ENCODE peak calls at places on chromosomes 11 and 22, in ten cellular contexts. H is caudate nucleus, I is PC-3, Q is breast epithelium, L is SJSA1, P is adrenal gland, C is OCI-LY7, E is kidney, D is cardiac muscle cell, O is prostate gland. X is an unnamed sample.

GRCh38 chr11:44574620-44575287 is 9.3 kb downstream of the CD82 start:
- DNase-seq in C (peak), E (no peak), O (peak), D (peak), H (no peak), P (no peak), I (peak), L (peak), Q (no peak), X (no peak)

GRCh38 chr11:123640029-123640428 is 14.4 kb downstream of the SCN3B start:
- DNase-seq in I (no peak), P (no peak), Q (no peak), C (no peak), H (no peak), O (no peak), L (no peak), E (no peak), D (no peak), X (no peak)

GRCh38 chr11:60939828-60940227 is 12.1 kb downstream of the SLC15A3 start:
- DNase-seq in H (no peak), I (no peak), L (no peak), C (no peak), O (no peak), E (no peak), D (peak), Q (no peak), P (no peak), X (peak)

GRCh38 chr11:114183041-114183511 is 113.1 kb upstream of the NNMT start:
- DNase-seq in H (no peak), E (peak), P (peak), C (peak), L (no peak), O (no peak), D (no peak), I (no peak), Q (no peak), X (no peak)

GRCh38 chr11:121471167-121471566 is 18.4 kb upstream of the SORL1-AS1 start:
- DNase-seq in L (no peak), H (no peak), E (no peak), P (no peak), I (no peak), O (no peak), D (no peak), Q (no peak), C (no peak), X (no peak)

GRCh38 chr11:16191852-16192240 is 164.5 kb downstream of the SOX6 start:
- DNase-seq in C (peak), Q (no peak), E (no peak), H (no peak), I (no peak), L (no peak), D (no peak), O (no peak), P (no peak), X (no peak)

GRCh38 chr22:37225481-37225880 is 13.2 kb upstream of the SSTR3 start:
- DNase-seq in L (no peak), Q (no peak), D (no peak), I (no peak), C (peak), H (no peak), P (no peak), E (no peak), O (no peak), X (no peak)

GRCh38 chr11:40514124-40514523 is 945.3 kb downstream of the LRRC4C start:
- DNase-seq in I (peak), L (no peak), P (no peak), D (no peak), Q (no peak), H (no peak), E (no peak), O (no peak), C (no peak), X (peak)

GRCh38 chr22:35369996-35370395 is 10.9 kb upstream of the HMOX1 start:
- DNase-seq in I (no peak), L (no peak), C (no peak), P (no peak), O (no peak), H (no peak), D (no peak), Q (no peak), E (no peak), X (no peak)

GRCh38 chr22:35363571-35364086 is 17.3 kb upstream of the HMOX1 start:
- DNase-seq in I (no peak), H (no peak), Q (no peak), E (no peak), P (no peak), L (no peak), O (no peak), D (no peak), C (no peak), X (no peak)

GRCh38 chr22:35368386-35368785 is 12.5 kb upstream of the HMOX1 start:
- DNase-seq in P (no peak), C (no peak), H (no peak), L (no peak), I (no peak), E (no peak), Q (no peak), O (no peak), D (no peak), X (no peak)

DNA sequence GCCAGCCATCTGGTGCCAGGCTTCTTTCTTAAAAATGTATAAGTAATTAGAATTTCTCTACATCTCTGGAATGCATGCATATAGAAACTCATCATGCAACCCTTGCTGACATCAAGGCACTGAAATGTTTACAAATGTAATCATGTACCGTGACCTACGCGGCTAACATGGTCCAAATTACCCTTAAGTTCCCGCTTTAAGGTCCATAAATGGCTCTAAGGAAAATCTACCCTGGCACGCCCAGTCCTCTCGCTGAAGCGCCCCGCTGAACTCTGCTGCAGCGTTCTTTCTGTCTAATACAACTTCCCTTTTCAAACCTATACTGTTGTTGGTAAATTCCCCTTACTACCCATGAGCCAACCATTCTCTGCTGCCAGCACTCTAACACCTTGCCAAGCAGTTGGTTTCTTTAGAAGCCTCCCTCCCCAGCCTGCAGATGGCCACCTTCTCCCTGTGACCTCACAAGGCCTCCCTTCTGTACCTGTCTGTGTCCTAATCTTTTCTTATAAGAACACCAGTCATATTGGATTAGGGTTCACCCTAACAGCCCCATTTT is 13.5 kb upstream of the HMOX1 start:
- DNase-seq in D (no peak), L (no peak), E (no peak), C (peak), I (no peak), H (no peak), P (no peak), Q (no peak), O (no peak), X (peak)
- H3K27ac ChIP-seq in D (no peak), L (no peak), E (no peak), C (peak), I (no peak), H (no peak), P (peak), Q (no peak), O (no peak), X (peak)

DNA sequence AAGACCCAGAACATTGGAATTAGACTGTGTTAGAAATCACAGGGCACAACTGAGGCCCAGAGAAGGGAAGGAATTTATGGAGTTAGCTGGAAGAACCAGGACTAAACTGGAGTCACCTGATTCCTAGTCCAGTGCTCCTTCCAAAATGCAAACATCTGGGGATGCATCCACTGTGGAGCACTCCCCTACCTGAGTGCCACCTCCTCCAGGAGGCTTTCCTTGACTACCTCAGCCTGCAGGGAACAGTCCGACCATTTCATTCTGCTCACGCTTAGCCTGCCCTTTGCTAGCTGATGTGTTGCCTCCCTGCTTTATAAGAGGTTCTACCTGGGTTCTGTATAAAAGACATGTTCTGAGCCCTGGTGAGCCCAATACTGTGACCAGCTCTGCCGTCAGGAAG is 24.0 kb downstream of the CHRDL2 start:
- DNase-seq in Q (no peak), I (no peak), H (no peak), O (no peak), E (no peak), L (no peak), P (no peak), D (no peak), C (no peak), X (no peak)
- H3K27ac ChIP-seq in Q (no peak), I (no peak), H (no peak), O (no peak), E (no peak), L (no peak), P (no peak), D (no peak), C (no peak), X (no peak)

DNA sequence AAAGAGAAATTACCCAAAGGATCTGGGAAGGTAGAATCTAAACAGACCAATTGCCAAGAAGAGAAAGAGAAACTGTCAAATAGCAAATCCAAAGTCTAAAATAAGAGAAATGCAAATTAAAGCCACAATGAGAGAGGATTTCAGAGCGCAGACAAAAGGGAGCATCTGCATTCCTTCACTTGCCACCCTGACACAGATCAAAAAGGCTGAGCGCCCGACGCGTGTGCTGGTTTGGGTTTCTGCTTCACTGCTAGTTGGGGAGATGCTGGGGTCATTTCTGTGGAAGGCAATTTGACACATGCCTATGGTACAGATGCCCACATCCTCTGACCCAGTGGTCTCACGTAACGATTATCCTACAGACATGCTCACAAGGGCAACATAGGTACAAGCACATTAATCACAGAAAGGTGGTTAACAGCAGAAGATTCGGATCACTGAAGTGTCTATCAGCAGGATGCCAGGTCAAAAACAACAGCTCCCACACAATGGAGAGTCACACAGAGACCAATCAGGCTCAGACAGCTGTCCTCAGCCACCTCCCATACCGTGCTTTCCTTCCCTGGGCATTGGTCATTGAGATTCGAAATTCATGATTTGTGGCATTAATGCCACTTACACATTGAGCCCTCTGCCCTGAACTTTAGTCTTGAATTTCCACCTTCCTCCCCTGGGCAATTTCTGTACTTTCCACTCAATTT is 55.7 kb downstream of the SHISAL1 start:
- DNase-seq in E (no peak), O (no peak), C (no peak), H (no peak), D (no peak), Q (no peak), L (peak), I (no peak), P (peak), X (no peak)
- H3K27ac ChIP-seq in E (no peak), O (no peak), C (no peak), H (no peak), D (no peak), Q (no peak), L (no peak), I (no peak), P (no peak), X (no peak)

GRCh38 chr11:66100272-66101037 is 30.4 kb downstream of the PACS1 start:
- DNase-seq in D (no peak), P (peak), H (peak), C (peak), O (peak), Q (peak), E (peak), L (no peak), I (no peak), X (no peak)

GRCh38 chr11:66104057-66104638 is 34.1 kb downstream of the PACS1 start:
- DNase-seq in H (no peak), P (no peak), E (no peak), Q (no peak), D (no peak), L (no peak), O (no peak), C (no peak), I (no peak), X (no peak)

GRCh38 chr11:66106786-66107599 is 36.9 kb downstream of the PACS1 start:
- DNase-seq in P (no peak), I (peak), O (no peak), H (no peak), Q (no peak), D (no peak), E (no peak), L (no peak), C (no peak), X (no peak)

DNA sequence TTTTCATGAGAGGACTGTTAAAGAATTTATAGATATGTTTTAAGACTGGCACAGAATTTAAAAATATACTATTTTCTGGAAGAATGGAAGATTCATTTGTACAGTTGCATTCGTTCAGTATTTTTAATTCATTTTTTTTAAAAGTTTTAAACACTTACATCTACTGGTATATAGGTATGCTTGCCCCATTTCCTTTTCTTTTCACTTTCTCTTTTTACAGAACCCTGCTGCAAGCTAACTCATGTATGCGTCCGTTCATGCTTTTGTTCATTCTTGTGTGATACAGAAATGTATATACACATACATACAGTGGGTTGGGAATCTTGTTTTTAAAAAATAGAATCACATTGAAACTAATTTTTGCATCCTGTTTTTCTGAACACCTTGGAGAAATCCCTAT is 31.0 kb downstream of the PACS1 start:
- DNase-seq in E (no peak), I (no peak), P (no peak), Q (no peak), D (no peak), L (no peak), O (no peak), H (no peak), C (peak), X (no peak)
- H3K27ac ChIP-seq in E (no peak), I (no peak), P (peak), Q (no peak), D (no peak), L (no peak), O (no peak), H (no peak), C (peak), X (no peak)

GRCh38 chr11:85810871-85811611 is at the start of gene SYTL2:
- DNase-seq in Q (peak), C (peak), H (peak), P (peak), D (peak), E (peak), L (peak), I (peak), O (peak), X (peak)
- H3K27ac ChIP-seq in Q (peak), C (peak), H (no peak), P (peak), D (no peak), E (peak), L (no peak), I (peak), O (peak), X (peak)

DNA sequence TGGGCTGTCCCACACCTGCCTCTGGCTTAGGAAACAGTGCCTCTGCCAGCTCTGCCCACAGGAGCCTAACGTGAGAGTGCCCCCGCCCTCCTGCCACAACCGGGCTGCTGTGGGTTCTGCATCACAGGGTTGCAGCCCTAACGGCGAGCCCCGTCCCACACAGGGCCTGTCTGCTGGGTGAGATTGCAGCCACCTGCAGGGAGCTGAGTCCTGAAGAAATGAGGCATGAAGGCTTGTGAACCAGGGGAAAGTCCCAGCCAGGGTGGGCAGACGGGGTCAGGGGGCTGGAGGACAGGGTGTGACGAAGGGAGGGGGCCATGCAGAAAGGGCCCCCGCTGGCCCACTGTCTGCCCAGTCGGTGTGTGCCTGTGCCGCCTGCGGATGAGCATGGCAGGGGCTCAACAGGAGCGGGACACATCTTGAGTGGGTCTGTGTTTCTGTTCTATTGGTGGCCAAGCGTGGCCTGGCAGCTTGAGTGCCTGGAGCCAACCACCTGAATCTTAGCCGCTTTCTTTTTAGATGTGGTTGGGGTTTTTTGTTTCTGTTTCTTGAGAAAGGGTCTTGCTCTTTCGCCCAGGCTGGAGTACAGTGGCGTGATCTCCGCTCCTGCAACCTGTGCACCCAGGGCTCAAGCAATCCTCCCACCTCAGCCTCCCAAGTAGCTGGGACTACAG is 38.9 kb downstream of the CTTN start:
- DNase-seq in I (no peak), C (peak), O (no peak), Q (no peak), E (no peak), D (no peak), P (no peak), L (no peak), H (no peak), X (no peak)
- H3K27ac ChIP-seq in I (no peak), C (no peak), O (no peak), Q (no peak), E (no peak), D (no peak), P (no peak), L (no peak), H (no peak), X (no peak)

GRCh38 chr11:2533642-2534115 is 88.9 kb downstream of the KCNQ1 start:
- DNase-seq in C (no peak), O (no peak), Q (no peak), H (no peak), P (peak), I (peak), E (peak), D (peak), L (peak), X (peak)
- H3K27ac ChIP-seq in C (no peak), O (no peak), Q (peak), H (no peak), P (peak), I (peak), E (no peak), D (peak), L (peak), X (peak)